ENCODE peak calls at places on chromosome 18, in six cellular contexts. One of them, this sample, is unnamed.

GRCh38 chr18:22066083-22066485 is 103.3 kb upstream of the GATA6 start:
- DNase-seq in H1: no peak
- DNase-seq in GM12878: no peak
- DNase-seq in SK-N-SH: no peak
- DNase-seq in HepG2: peak
- DNase-seq in K562: peak
- DNase-seq in this sample: no peak

GRCh38 chr18:32804126-32804888 is 31.5 kb upstream of the KLHL14 start:
- DNase-seq in GM12878: no peak
- DNase-seq in HepG2: peak
- DNase-seq in SK-N-SH: no peak
- DNase-seq in H1: no peak
- DNase-seq in K562: no peak
- DNase-seq in this sample: no peak

GRCh38 chr18:32698148-32698547 is 74.7 kb downstream of the KLHL14 start:
- DNase-seq in H1: no peak
- DNase-seq in SK-N-SH: no peak
- DNase-seq in HepG2: no peak
- DNase-seq in K562: no peak
- DNase-seq in GM12878: no peak
- DNase-seq in this sample: no peak

GRCh38 chr18:76837071-76837470 is 14.7 kb downstream of the ZNF236 start:
- DNase-seq in H1: no peak
- DNase-seq in HepG2: no peak
- DNase-seq in K562: no peak
- DNase-seq in GM12878: no peak
- DNase-seq in SK-N-SH: no peak
- DNase-seq in this sample: no peak

GRCh38 chr18:34659579-34660517 is 50.2 kb upstream of the DTNA start:
- DNase-seq in GM12878: no peak
- DNase-seq in H1: peak
- DNase-seq in K562: no peak
- DNase-seq in HepG2: peak
- DNase-seq in SK-N-SH: peak
- DNase-seq in this sample: peak

GRCh38 chr18:10122116-10122515 is 208.3 kb downstream of the VAPA start:
- DNase-seq in H1: no peak
- DNase-seq in K562: no peak
- DNase-seq in SK-N-SH: no peak
- DNase-seq in GM12878: no peak
- DNase-seq in HepG2: no peak
- DNase-seq in this sample: no peak

GRCh38 chr18:76121049-76121448 is 374.0 kb downstream of the ZNF516 start:
- DNase-seq in H1: no peak
- DNase-seq in SK-N-SH: no peak
- DNase-seq in K562: no peak
- DNase-seq in GM12878: no peak
- DNase-seq in HepG2: no peak
- DNase-seq in this sample: no peak

GRCh38 chr18:63157293-63158011 is 162.1 kb downstream of the BCL2 start:
- DNase-seq in HepG2: no peak
- DNase-seq in H1: no peak
- DNase-seq in K562: no peak
- DNase-seq in SK-N-SH: no peak
- DNase-seq in GM12878: peak
- DNase-seq in this sample: no peak

GRCh38 chr18:22844184-22844583 is 88.9 kb upstream of the RBBP8 start:
- DNase-seq in K562: no peak
- DNase-seq in HepG2: no peak
- DNase-seq in GM12878: no peak
- DNase-seq in SK-N-SH: no peak
- DNase-seq in H1: no peak
- DNase-seq in this sample: peak

GRCh38 chr18:13680612-13681011 is 45.7 kb downstream of the FAM210A start:
- DNase-seq in HepG2: peak
- DNase-seq in GM12878: no peak
- DNase-seq in K562: peak
- DNase-seq in H1: peak
- DNase-seq in SK-N-SH: peak
- DNase-seq in this sample: peak

GRCh38 chr18:10398571-10398970 is 55.9 kb upstream of the APCDD1 start:
- DNase-seq in SK-N-SH: no peak
- DNase-seq in HepG2: no peak
- DNase-seq in K562: no peak
- DNase-seq in GM12878: no peak
- DNase-seq in H1: no peak
- DNase-seq in this sample: no peak

GRCh38 chr18:32380559-32380958 is 90.1 kb downstream of the GAREM1 start:
- DNase-seq in K562: no peak
- DNase-seq in H1: no peak
- DNase-seq in GM12878: no peak
- DNase-seq in HepG2: no peak
- DNase-seq in SK-N-SH: no peak
- DNase-seq in this sample: no peak

GRCh38 chr18:22250591-22250996 is 81.2 kb downstream of the GATA6 start:
- DNase-seq in HepG2: no peak
- DNase-seq in GM12878: no peak
- DNase-seq in SK-N-SH: no peak
- DNase-seq in K562: no peak
- DNase-seq in H1: no peak
- DNase-seq in this sample: no peak

GRCh38 chr18:616380-616995 is 19.7 kb downstream of the CLUL1 start:
- DNase-seq in GM12878: no peak
- DNase-seq in K562: peak
- DNase-seq in SK-N-SH: peak
- DNase-seq in H1: no peak
- DNase-seq in HepG2: peak
- DNase-seq in this sample: peak

GRCh38 chr18:57446322-57446721 is 11.1 kb downstream of the ONECUT2 start:
- DNase-seq in GM12878: no peak
- DNase-seq in SK-N-SH: no peak
- DNase-seq in HepG2: peak
- DNase-seq in H1: no peak
- DNase-seq in K562: peak
- DNase-seq in this sample: peak

GRCh38 chr18:72456802-72457201 is 87.3 kb downstream of the CBLN2 start:
- DNase-seq in K562: no peak
- DNase-seq in GM12878: no peak
- DNase-seq in HepG2: no peak
- DNase-seq in H1: no peak
- DNase-seq in SK-N-SH: no peak
- DNase-seq in this sample: peak

GRCh38 chr18:35267161-35267651 is 22.8 kb downstream of the ZSCAN30 start:
- DNase-seq in K562: no peak
- DNase-seq in H1: no peak
- DNase-seq in GM12878: no peak
- DNase-seq in SK-N-SH: peak
- DNase-seq in HepG2: no peak
- DNase-seq in this sample: no peak

GRCh38 chr18:58045265-58046086 is 1.4 kb downstream of the NEDD4L start:
- DNase-seq in GM12878: no peak
- DNase-seq in SK-N-SH: peak
- DNase-seq in HepG2: peak
- DNase-seq in K562: no peak
- DNase-seq in H1: no peak
- DNase-seq in this sample: peak

GRCh38 chr18:42574871-42575270 is 540.6 kb downstream of the RIT2 start:
- DNase-seq in HepG2: no peak
- DNase-seq in SK-N-SH: no peak
- DNase-seq in GM12878: no peak
- DNase-seq in K562: no peak
- DNase-seq in H1: no peak
- DNase-seq in this sample: no peak

GRCh38 chr18:67239826-67240225 is 276.7 kb downstream of the DSEL start:
- DNase-seq in HepG2: no peak
- DNase-seq in SK-N-SH: no peak
- DNase-seq in H1: no peak
- DNase-seq in GM12878: no peak
- DNase-seq in K562: no peak
- DNase-seq in this sample: no peak

GRCh38 chr18:23059541-23060465 is 75.5 kb upstream of the CABLES1 start:
- DNase-seq in SK-N-SH: no peak
- DNase-seq in GM12878: no peak
- DNase-seq in HepG2: no peak
- DNase-seq in H1: no peak
- DNase-seq in K562: no peak
- DNase-seq in this sample: no peak

GRCh38 chr18:25066536-25066935 is 285.4 kb downstream of the ZNF521 start:
- DNase-seq in HepG2: no peak
- DNase-seq in SK-N-SH: no peak
- DNase-seq in H1: no peak
- DNase-seq in K562: no peak
- DNase-seq in GM12878: no peak
- DNase-seq in this sample: no peak

GRCh38 chr18:34600118-34600517 is 110.0 kb upstream of the DTNA start:
- DNase-seq in SK-N-SH: no peak
- DNase-seq in H1: no peak
- DNase-seq in K562: no peak
- DNase-seq in GM12878: no peak
- DNase-seq in HepG2: no peak
- DNase-seq in this sample: no peak

GRCh38 chr18:76433788-76434187 is 61.3 kb downstream of the ZNF516 start:
- DNase-seq in HepG2: no peak
- DNase-seq in SK-N-SH: no peak
- DNase-seq in GM12878: no peak
- DNase-seq in H1: no peak
- DNase-seq in K562: no peak
- DNase-seq in this sample: no peak

GRCh38 chr18:61870151-61870550 is 22.7 kb downstream of the RNF152 start:
- DNase-seq in K562: no peak
- DNase-seq in GM12878: no peak
- DNase-seq in H1: no peak
- DNase-seq in HepG2: no peak
- DNase-seq in SK-N-SH: peak
- DNase-seq in this sample: no peak

GRCh38 chr18:44852818-44853217 is 172.1 kb downstream of the SETBP1 start:
- DNase-seq in H1: no peak
- DNase-seq in K562: no peak
- DNase-seq in HepG2: no peak
- DNase-seq in GM12878: no peak
- DNase-seq in SK-N-SH: no peak
- DNase-seq in this sample: no peak

GRCh38 chr18:48455555-48456478 is 46.6 kb upstream of the ZBTB7C start:
- DNase-seq in H1: no peak
- DNase-seq in SK-N-SH: no peak
- DNase-seq in GM12878: no peak
- DNase-seq in K562: no peak
- DNase-seq in HepG2: no peak
- DNase-seq in this sample: no peak

GRCh38 chr18:69400253-69400975 is at the start of gene DOK6:
- DNase-seq in GM12878: no peak
- DNase-seq in SK-N-SH: peak
- DNase-seq in H1: no peak
- DNase-seq in HepG2: peak
- DNase-seq in K562: no peak
- DNase-seq in this sample: peak

DNA sequence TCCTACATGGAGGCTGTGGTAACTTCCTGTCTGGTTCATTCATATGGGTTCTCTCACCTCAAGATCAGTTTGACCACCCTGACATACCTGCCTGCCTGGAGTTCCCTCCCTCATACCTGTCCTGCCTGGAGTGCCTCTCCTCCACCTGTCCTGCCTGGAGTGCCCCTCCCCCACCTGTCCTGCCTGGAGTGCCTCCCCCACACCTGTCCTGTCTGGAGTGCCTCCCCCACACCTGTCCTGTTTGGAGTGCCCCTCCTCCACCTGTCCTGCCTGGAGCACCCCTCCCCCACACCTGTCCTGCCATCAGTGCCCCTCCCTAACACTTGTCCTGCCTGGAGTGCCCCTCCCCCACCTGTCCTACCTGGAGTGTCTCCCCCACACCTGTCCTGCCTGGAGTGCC is 461.9 kb downstream of the PTPRM start:
- DNase-seq in K562: no peak
- DNase-seq in HepG2: no peak
- DNase-seq in H1: no peak
- DNase-seq in SK-N-SH: no peak
- DNase-seq in GM12878: no peak
- DNase-seq in this sample: no peak
- TF ChIP-seq CHD2 in K562: no peak
- TF ChIP-seq CHD2 in HepG2: no peak
- TF ChIP-seq CHD2 in H1: peak
- TF ChIP-seq CHD2 in SK-N-SH: no peak
- TF ChIP-seq CHD2 in GM12878: no peak
- TF ChIP-seq CHD2 in this sample: no peak

GRCh38 chr18:50285071-50285470 is 2.4 kb downstream of the CXXC1 start:
- DNase-seq in K562: no peak
- DNase-seq in H1: no peak
- DNase-seq in SK-N-SH: no peak
- DNase-seq in GM12878: no peak
- DNase-seq in HepG2: no peak
- DNase-seq in this sample: no peak
- H3K27ac ChIP-seq in K562: no peak
- H3K27ac ChIP-seq in H1: no peak
- H3K27ac ChIP-seq in SK-N-SH: no peak
- H3K27ac ChIP-seq in GM12878: no peak
- H3K27ac ChIP-seq in HepG2: no peak
- H3K27ac ChIP-seq in this sample: no peak

DNA sequence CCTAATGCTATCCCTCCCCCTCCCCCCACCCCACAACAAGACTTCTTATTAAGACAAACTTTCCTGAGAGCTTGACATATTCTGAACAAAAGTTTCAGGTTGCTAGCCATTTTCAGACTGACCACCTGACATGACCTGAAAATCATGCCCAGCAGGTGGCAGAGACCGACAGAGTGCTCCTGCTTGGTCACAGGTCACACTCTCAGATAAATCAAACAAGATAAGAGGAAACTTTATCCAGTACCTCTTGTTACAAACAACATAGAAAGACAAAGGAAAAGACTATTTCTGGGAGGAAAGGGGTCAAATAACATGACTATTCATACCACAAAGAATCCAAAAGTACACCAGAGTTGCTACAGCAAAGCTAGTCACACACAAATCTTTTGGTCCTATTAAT is 107.4 kb downstream of the TMEM200C start:
- DNase-seq in HepG2: peak
- DNase-seq in K562: no peak
- DNase-seq in H1: no peak
- DNase-seq in SK-N-SH: no peak
- DNase-seq in GM12878: no peak
- DNase-seq in this sample: no peak
- TF ChIP-seq CTCF in HepG2: peak
- TF ChIP-seq CTCF in K562: no peak
- TF ChIP-seq CTCF in H1: no peak
- TF ChIP-seq CTCF in SK-N-SH: no peak
- TF ChIP-seq CTCF in GM12878: no peak
- TF ChIP-seq CTCF in this sample: no peak

DNA sequence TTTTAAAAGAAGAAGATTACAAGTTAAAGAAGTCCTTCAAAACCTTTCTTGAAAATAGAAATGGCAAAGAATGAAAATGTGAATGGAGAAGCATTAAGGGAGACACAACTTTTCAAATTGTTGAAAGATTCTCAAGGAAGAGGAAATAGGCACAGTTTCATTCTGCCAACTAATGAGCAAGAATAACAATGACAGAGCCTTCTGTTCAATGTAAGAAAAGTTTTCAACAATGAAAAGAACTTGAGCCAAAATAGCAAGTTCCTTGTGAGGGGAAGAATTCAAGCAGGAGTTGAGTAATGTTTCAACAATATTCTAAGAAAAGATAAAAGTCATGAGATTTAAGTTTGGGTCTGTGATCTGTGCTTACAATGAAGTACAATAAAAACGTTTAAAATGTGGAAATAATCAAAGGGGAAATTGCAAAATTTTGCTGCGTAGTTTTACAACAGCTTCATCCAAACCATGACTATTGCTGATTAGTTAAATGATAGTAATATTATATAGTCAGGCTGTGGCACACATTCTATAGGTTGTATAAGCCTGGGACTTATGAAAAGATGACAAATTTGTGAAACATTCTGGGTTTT is 122.6 kb downstream of the METTL4 start:
- DNase-seq in SK-N-SH: no peak
- DNase-seq in K562: no peak
- DNase-seq in GM12878: no peak
- DNase-seq in HepG2: no peak
- DNase-seq in H1: no peak
- DNase-seq in this sample: no peak
- TF ChIP-seq CHD2 in SK-N-SH: no peak
- TF ChIP-seq CHD2 in K562: no peak
- TF ChIP-seq CHD2 in GM12878: no peak
- TF ChIP-seq CHD2 in HepG2: no peak
- TF ChIP-seq CHD2 in H1: no peak
- TF ChIP-seq CHD2 in this sample: no peak

This sample was measured in A549.